ENCODE peak calls at places on chromosomes 6 and 20, in five cellular contexts. One of them, this sample, is unnamed.

GRCh38 chr6:74357329-74357728 is 661.3 kb downstream of the CD109 start:
- DNase-seq in ovary: no peak
- DNase-seq in fibroblast of lung: peak; percentile 68
- DNase-seq in sigmoid colon: no peak
- DNase-seq in HCT116: no peak
- DNase-seq in this sample: no peak

GRCh38 chr6:118697554-118697953 is 46.2 kb upstream of the CEP85L start:
- DNase-seq in sigmoid colon: no peak
- DNase-seq in fibroblast of lung: no peak
- DNase-seq in ovary: no peak
- DNase-seq in HCT116: no peak
- DNase-seq in this sample: no peak

GRCh38 chr6:170147056-170147787 is 143.7 kb downstream of the DLL1 start:
- DNase-seq in ovary: peak; percentile 51
- DNase-seq in sigmoid colon: peak; percentile 68
- DNase-seq in HCT116: no peak
- DNase-seq in fibroblast of lung: no peak
- DNase-seq in this sample: no peak

GRCh38 chr6:114740547-114740946 is 397.7 kb upstream of the HS3ST5 start:
- DNase-seq in HCT116: no peak
- DNase-seq in sigmoid colon: no peak
- DNase-seq in fibroblast of lung: peak; percentile 52
- DNase-seq in ovary: no peak
- DNase-seq in this sample: no peak

GRCh38 chr6:25749837-25750236 is 4.7 kb upstream of the SLC17A4 start:
- DNase-seq in fibroblast of lung: no peak
- DNase-seq in ovary: no peak
- DNase-seq in sigmoid colon: no peak
- DNase-seq in HCT116: no peak
- DNase-seq in this sample: no peak

GRCh38 chr20:21505810-21506530 is 7.9 kb downstream of the NKX2-2 start:
- DNase-seq in HCT116: peak; percentile 44
- DNase-seq in sigmoid colon: no peak
- DNase-seq in fibroblast of lung: peak; percentile 39
- DNase-seq in ovary: peak; percentile 56
- DNase-seq in this sample: no peak

GRCh38 chr6:11700118-11700718 is 78.4 kb downstream of the ADTRP start:
- DNase-seq in ovary: no peak
- DNase-seq in sigmoid colon: no peak
- DNase-seq in fibroblast of lung: peak; percentile 58
- DNase-seq in HCT116: peak; percentile 32
- DNase-seq in this sample: no peak

GRCh38 chr20:34017610-34018009 is 23.9 kb downstream of the RALY start:
- DNase-seq in fibroblast of lung: peak; percentile 98
- DNase-seq in HCT116: no peak
- DNase-seq in sigmoid colon: no peak
- DNase-seq in ovary: no peak
- DNase-seq in this sample: no peak

DNA sequence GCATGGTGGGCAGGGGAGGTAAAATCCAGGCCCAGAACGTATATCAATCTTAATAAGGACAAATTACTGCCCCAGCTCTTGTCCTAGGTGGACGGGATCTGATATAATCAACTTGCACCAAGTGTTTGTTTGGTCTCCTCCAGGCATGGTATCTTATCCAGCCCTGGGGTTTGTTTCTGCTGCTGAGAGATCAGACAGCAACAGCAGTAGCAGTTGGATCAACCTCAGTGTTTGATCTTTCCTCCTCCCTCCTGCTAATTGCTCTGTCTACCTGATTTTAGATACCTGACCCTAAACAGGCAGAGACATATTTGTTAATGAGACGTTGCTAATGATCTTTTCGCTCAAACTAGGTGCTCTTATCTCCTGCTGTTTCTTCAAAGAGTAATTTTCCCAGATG is 100.4 kb upstream of the BACH2 start:
- DNase-seq in HCT116: no peak
- DNase-seq in fibroblast of lung: no peak
- DNase-seq in sigmoid colon: no peak
- DNase-seq in ovary: no peak
- DNase-seq in this sample: no peak
- H3K4me1 ChIP-seq in HCT116: peaks cover 11% of the 10 kb centered on the region
- H3K4me1 ChIP-seq in fibroblast of lung: no peaks in the 10 kb centered on the region
- H3K4me1 ChIP-seq in sigmoid colon: no peaks in the 10 kb centered on the region
- H3K4me1 ChIP-seq in ovary: peaks cover 1% of the 10 kb centered on the region
- H3K4me1 ChIP-seq in this sample: no peaks in the 10 kb centered on the region

DNA sequence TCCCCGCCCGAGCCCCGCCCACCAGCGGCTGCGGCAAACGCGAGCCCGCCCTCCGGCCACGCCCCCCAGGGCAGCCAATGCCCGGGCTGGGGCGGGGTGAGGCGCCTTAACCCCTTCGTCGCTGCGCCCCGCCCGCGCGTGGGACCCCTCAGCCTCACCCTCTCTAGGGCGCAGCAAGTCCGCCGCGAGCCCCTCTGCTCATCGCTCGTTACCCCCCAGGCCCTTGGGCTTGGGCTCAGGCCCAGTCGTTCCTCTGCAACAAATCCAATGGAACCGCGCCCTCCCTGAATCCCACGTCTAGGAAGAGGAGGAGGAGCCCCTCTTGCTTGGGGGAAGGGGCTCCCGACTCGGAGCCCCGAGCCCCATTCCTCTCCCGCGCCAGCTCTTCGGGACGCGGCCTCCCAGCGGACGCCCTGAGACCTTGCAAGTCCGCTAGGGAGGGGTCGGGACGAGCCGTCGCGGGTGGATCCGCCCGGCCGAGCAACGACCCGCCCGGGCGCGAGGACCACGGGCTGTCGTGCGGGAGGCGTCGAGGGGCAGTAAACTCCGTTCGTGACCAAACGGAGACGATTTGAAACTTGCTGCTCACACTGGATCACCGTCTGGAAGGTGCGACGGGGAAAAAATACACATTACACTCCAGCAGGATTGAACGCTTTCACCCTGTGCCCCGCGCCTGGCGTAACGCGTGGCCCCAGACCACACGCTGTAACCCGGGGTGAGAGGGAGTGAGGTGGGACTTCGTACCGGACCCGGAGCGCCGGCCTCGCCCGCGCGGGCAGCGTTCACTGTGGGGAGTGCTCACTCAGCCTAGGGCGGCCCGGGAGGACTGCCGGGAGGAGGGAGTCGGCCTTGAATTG is 463 bp upstream of the LZTS3 start:
- DNase-seq in sigmoid colon: peak; percentile 94
- DNase-seq in fibroblast of lung: peak; percentile 67
- DNase-seq in HCT116: peak; percentile 38
- DNase-seq in ovary: peak; percentile 95
- DNase-seq in this sample: peak; percentile 54
- H3K4me1 ChIP-seq in sigmoid colon: no peaks in the 10 kb centered on the region
- H3K4me1 ChIP-seq in fibroblast of lung: peaks cover 3% of the 10 kb centered on the region
- H3K4me1 ChIP-seq in HCT116: peaks cover 24% of the 10 kb centered on the region
- H3K4me1 ChIP-seq in ovary: no peaks in the 10 kb centered on the region
- H3K4me1 ChIP-seq in this sample: peaks cover 7% of the 10 kb centered on the region

GRCh38 chr6:7151381-7151780 is 43.6 kb downstream of the RREB1 start:
- DNase-seq in HCT116: no peak
- DNase-seq in sigmoid colon: no peak
- DNase-seq in fibroblast of lung: no peak
- DNase-seq in ovary: no peak
- DNase-seq in this sample: no peak
- H3K4me1 ChIP-seq in HCT116: peaks cover 57% of the 10 kb centered on the region
- H3K4me1 ChIP-seq in sigmoid colon: no peaks in the 10 kb centered on the region
- H3K4me1 ChIP-seq in fibroblast of lung: peaks cover 33% of the 10 kb centered on the region
- H3K4me1 ChIP-seq in ovary: peaks cover 16% of the 10 kb centered on the region
- H3K4me1 ChIP-seq in this sample: peaks cover 10% of the 10 kb centered on the region

GRCh38 chr20:32672982-32673727 is 586 bp downstream of the C20orf203 start:
- DNase-seq in HCT116: no peak
- DNase-seq in sigmoid colon: no peak
- DNase-seq in fibroblast of lung: no peak
- DNase-seq in ovary: no peak
- DNase-seq in this sample: no peak
- H3K4me1 ChIP-seq in HCT116: peaks cover 7% of the 10 kb centered on the region
- H3K4me1 ChIP-seq in sigmoid colon: no peaks in the 10 kb centered on the region
- H3K4me1 ChIP-seq in fibroblast of lung: no peaks in the 10 kb centered on the region
- H3K4me1 ChIP-seq in ovary: no peaks in the 10 kb centered on the region
- H3K4me1 ChIP-seq in this sample: peaks cover 7% of the 10 kb centered on the region

GRCh38 chr6:6002809-6003333 is 3.9 kb downstream of the NRN1 start:
- DNase-seq in ovary: no peak
- DNase-seq in sigmoid colon: no peak
- DNase-seq in fibroblast of lung: no peak
- DNase-seq in HCT116: no peak
- DNase-seq in this sample: no peak

GRCh38 chr6:6002005-6002808 is 4.5 kb downstream of the NRN1 start:
- DNase-seq in ovary: no peak
- DNase-seq in HCT116: no peak
- DNase-seq in sigmoid colon: no peak
- DNase-seq in fibroblast of lung: no peak
- DNase-seq in this sample: no peak

GRCh38 chr6:6001443-6001842 is 5.3 kb downstream of the NRN1 start:
- DNase-seq in HCT116: no peak
- DNase-seq in fibroblast of lung: no peak
- DNase-seq in ovary: no peak
- DNase-seq in sigmoid colon: no peak
- DNase-seq in this sample: no peak

GRCh38 chr6:6004147-6004995 is 2.4 kb downstream of the NRN1 start:
- DNase-seq in sigmoid colon: no peak
- DNase-seq in ovary: no peak
- DNase-seq in fibroblast of lung: no peak
- DNase-seq in HCT116: no peak
- DNase-seq in this sample: no peak

GRCh38 chr6:6003334-6004146 is 3.2 kb downstream of the NRN1 start:
- DNase-seq in ovary: no peak
- DNase-seq in fibroblast of lung: no peak
- DNase-seq in HCT116: no peak
- DNase-seq in sigmoid colon: no peak
- DNase-seq in this sample: no peak
- H3K4me1 ChIP-seq in ovary: peaks cover 6% of the 10 kb centered on the region
- H3K4me1 ChIP-seq in fibroblast of lung: no peaks in the 10 kb centered on the region
- H3K4me1 ChIP-seq in HCT116: peaks cover 8% of the 10 kb centered on the region
- H3K4me1 ChIP-seq in sigmoid colon: no peaks in the 10 kb centered on the region
- H3K4me1 ChIP-seq in this sample: peaks cover 4% of the 10 kb centered on the region

DNA sequence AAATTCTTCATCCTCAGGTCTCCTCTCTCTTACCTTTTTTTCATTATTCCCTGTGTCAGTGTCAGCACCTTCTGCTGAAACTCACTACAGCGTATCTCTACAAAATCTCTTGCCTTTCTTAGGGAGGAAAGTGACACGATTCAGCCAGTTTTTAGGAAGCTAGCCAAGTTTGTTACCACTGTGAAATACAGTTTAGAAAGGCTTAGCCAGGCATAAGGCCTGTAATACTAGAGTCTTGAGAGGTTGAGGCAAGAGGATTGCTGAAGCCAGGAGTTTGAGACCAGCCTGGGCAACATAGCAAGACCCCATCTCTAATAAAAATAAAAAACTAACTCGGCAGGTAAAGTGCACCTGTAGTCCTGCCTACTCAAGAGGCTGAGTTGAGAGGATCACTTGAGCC is 16.7 kb downstream of the TAB2 start:
- DNase-seq in sigmoid colon: no peak
- DNase-seq in ovary: no peak
- DNase-seq in fibroblast of lung: peak; percentile 63
- DNase-seq in HCT116: no peak
- DNase-seq in this sample: no peak
- H3K4me1 ChIP-seq in sigmoid colon: no peaks in the 10 kb centered on the region
- H3K4me1 ChIP-seq in ovary: peaks cover 7% of the 10 kb centered on the region
- H3K4me1 ChIP-seq in fibroblast of lung: peaks cover 9% of the 10 kb centered on the region
- H3K4me1 ChIP-seq in HCT116: peaks cover 72% of the 10 kb centered on the region
- H3K4me1 ChIP-seq in this sample: no peaks in the 10 kb centered on the region

GRCh38 chr6:43702522-43703440 is 15.2 kb upstream of the MRPS18A start:
- DNase-seq in fibroblast of lung: peak; percentile 79
- DNase-seq in ovary: peak; percentile 89
- DNase-seq in HCT116: peak; percentile 92
- DNase-seq in sigmoid colon: peak; percentile 96
- DNase-seq in this sample: peak; percentile 91
- H3K4me1 ChIP-seq in fibroblast of lung: peaks cover 33% of the 10 kb centered on the region
- H3K4me1 ChIP-seq in ovary: peaks cover 17% of the 10 kb centered on the region
- H3K4me1 ChIP-seq in HCT116: peaks cover 45% of the 10 kb centered on the region
- H3K4me1 ChIP-seq in sigmoid colon: no peaks in the 10 kb centered on the region
- H3K4me1 ChIP-seq in this sample: peaks cover 10% of the 10 kb centered on the region

DNA sequence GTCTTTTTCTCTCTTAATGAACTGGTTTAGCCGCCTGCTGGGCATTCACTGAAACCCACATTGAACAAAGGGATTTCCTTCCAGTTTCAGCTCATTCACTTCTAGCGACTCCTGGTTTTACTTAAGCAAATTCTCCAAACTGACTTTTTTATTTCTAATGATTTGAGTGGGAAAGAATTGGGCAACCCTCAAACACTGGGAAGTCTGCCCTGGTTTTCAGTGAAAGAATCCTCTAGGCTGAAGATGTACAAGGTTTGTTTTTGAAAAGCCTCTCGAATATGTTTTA is 45.5 kb downstream of the PLAGL1 start:
- DNase-seq in fibroblast of lung: peak; percentile 50
- DNase-seq in sigmoid colon: no peak
- DNase-seq in HCT116: no peak
- DNase-seq in ovary: no peak
- DNase-seq in this sample: no peak
- H3K4me1 ChIP-seq in fibroblast of lung: no peaks in the 10 kb centered on the region
- H3K4me1 ChIP-seq in sigmoid colon: no peaks in the 10 kb centered on the region
- H3K4me1 ChIP-seq in HCT116: no peaks in the 10 kb centered on the region
- H3K4me1 ChIP-seq in ovary: peaks cover 4% of the 10 kb centered on the region
- H3K4me1 ChIP-seq in this sample: peaks cover 12% of the 10 kb centered on the region

GRCh38 chr6:156786652-156787051 is 9.5 kb downstream of the ARID1B start:
- DNase-seq in sigmoid colon: no peak
- DNase-seq in ovary: no peak
- DNase-seq in HCT116: no peak
- DNase-seq in fibroblast of lung: no peak
- DNase-seq in this sample: no peak

GRCh38 chr6:156790711-156791110 is 13.5 kb downstream of the ARID1B start:
- DNase-seq in sigmoid colon: no peak
- DNase-seq in fibroblast of lung: no peak
- DNase-seq in HCT116: no peak
- DNase-seq in ovary: no peak
- DNase-seq in this sample: no peak

GRCh38 chr6:156791261-156791850 is 14.2 kb downstream of the ARID1B start:
- DNase-seq in fibroblast of lung: peak; percentile 62
- DNase-seq in HCT116: no peak
- DNase-seq in sigmoid colon: no peak
- DNase-seq in ovary: no peak
- DNase-seq in this sample: no peak

GRCh38 chr6:156787569-156788492 is 10.7 kb downstream of the ARID1B start:
- DNase-seq in fibroblast of lung: peak; percentile 22
- DNase-seq in sigmoid colon: no peak
- DNase-seq in HCT116: no peak
- DNase-seq in ovary: no peak
- DNase-seq in this sample: no peak

DNA sequence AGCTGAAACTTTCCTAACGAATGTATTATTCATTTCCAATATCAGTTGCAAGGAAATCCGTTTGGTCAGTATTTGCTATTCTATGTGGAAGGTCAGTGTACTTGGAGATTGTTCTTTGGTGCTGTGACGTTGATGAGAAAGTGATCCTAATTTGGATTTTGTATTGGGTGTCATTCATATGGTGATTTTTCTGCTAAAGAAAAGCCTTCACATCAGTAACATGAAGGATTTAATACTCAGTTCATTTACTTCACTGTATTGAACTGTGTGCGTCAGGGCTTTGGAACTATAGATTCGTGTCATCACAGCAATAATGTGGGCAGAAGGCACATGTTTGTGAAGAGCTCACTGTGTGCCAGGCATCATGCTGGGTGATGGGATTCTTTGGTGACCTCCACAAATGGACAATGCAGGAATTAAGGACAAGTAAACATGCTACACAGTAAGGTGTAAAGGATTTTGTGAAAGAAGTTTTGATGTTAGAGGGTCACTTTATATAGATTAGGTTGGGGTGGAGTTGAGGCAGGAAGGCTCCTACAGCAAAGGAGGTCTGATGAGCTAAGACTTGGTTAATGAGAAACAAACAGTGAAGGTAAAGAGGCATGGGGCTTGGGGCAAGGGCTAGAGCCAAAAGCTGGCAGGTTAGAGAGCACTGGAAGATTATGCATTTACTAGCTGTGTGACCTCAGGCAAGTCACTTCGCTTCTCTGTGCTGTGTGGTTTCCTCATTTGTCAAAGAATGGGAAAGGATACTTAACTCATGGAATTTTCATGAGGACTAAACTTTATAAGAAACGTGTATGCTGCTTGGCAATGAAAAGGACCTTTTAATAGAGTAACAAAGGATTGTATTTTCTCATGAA is 12.1 kb downstream of the ARID1B start:
- DNase-seq in HCT116: no peak
- DNase-seq in ovary: no peak
- DNase-seq in sigmoid colon: no peak
- DNase-seq in fibroblast of lung: no peak
- DNase-seq in this sample: no peak
- H3K4me1 ChIP-seq in HCT116: no peaks in the 10 kb centered on the region
- H3K4me1 ChIP-seq in ovary: peaks cover 23% of the 10 kb centered on the region
- H3K4me1 ChIP-seq in sigmoid colon: no peaks in the 10 kb centered on the region
- H3K4me1 ChIP-seq in fibroblast of lung: peaks cover 5% of the 10 kb centered on the region
- H3K4me1 ChIP-seq in this sample: peaks cover 6% of the 10 kb centered on the region

This sample was measured in iPS DF 6.9.